ENCODE peak calls at places on chromosomes 11 and 22, in ten cellular contexts. One of them, this sample, is unnamed.

GRCh38 chr11:82981852-82982251 is 80.3 kb downstream of the DDIAS start:
- DNase-seq in body of pancreas: no peak
- DNase-seq in keratinocyte: no peak
- DNase-seq in cardiac fibroblast: no peak
- DNase-seq in PC-3: no peak
- DNase-seq in esophagus muscularis mucosa: no peak
- DNase-seq in WTC11: no peak
- DNase-seq in upper lobe of right lung: no peak
- DNase-seq in neural crest cell: no peak
- DNase-seq in coronary artery: no peak
- DNase-seq in this sample: no peak

GRCh38 chr22:32628626-32629587 is 154.3 kb downstream of the FBXO7 start:
- DNase-seq in coronary artery: no peak
- DNase-seq in esophagus muscularis mucosa: no peak
- DNase-seq in cardiac fibroblast: peak
- DNase-seq in keratinocyte: no peak
- DNase-seq in WTC11: no peak
- DNase-seq in neural crest cell: no peak
- DNase-seq in upper lobe of right lung: no peak
- DNase-seq in PC-3: no peak
- DNase-seq in body of pancreas: no peak
- DNase-seq in this sample: peak

GRCh38 chr22:26656896-26657851 is at the start of gene MIAT:
- DNase-seq in PC-3: no peak
- DNase-seq in esophagus muscularis mucosa: no peak
- DNase-seq in cardiac fibroblast: no peak
- DNase-seq in WTC11: peak
- DNase-seq in neural crest cell: peak
- DNase-seq in coronary artery: no peak
- DNase-seq in keratinocyte: no peak
- DNase-seq in upper lobe of right lung: peak
- DNase-seq in body of pancreas: no peak
- DNase-seq in this sample: no peak

GRCh38 chr11:72710278-72710677 is 36.1 kb upstream of the PDE2A start:
- DNase-seq in body of pancreas: no peak
- DNase-seq in esophagus muscularis mucosa: no peak
- DNase-seq in WTC11: no peak
- DNase-seq in neural crest cell: no peak
- DNase-seq in keratinocyte: no peak
- DNase-seq in cardiac fibroblast: no peak
- DNase-seq in upper lobe of right lung: no peak
- DNase-seq in coronary artery: no peak
- DNase-seq in PC-3: no peak
- DNase-seq in this sample: no peak

GRCh38 chr22:46361861-46362220 is 26.3 kb downstream of the TRMU start:
- DNase-seq in cardiac fibroblast: no peak
- DNase-seq in coronary artery: no peak
- DNase-seq in PC-3: no peak
- DNase-seq in esophagus muscularis mucosa: no peak
- DNase-seq in upper lobe of right lung: no peak
- DNase-seq in body of pancreas: no peak
- DNase-seq in WTC11: no peak
- DNase-seq in keratinocyte: no peak
- DNase-seq in neural crest cell: no peak
- DNase-seq in this sample: no peak

GRCh38 chr22:22195265-22196017 is 49.1 kb upstream of the VPREB1 start:
- DNase-seq in cardiac fibroblast: peak
- DNase-seq in WTC11: peak
- DNase-seq in neural crest cell: peak
- DNase-seq in esophagus muscularis mucosa: peak
- DNase-seq in coronary artery: no peak
- DNase-seq in keratinocyte: peak
- DNase-seq in body of pancreas: peak
- DNase-seq in PC-3: peak
- DNase-seq in upper lobe of right lung: peak
- DNase-seq in this sample: peak

GRCh38 chr22:18156878-18157713 is 7.1 kb downstream of the USP18 start:
- DNase-seq in body of pancreas: peak
- DNase-seq in coronary artery: peak
- DNase-seq in WTC11: peak
- DNase-seq in keratinocyte: peak
- DNase-seq in neural crest cell: peak
- DNase-seq in cardiac fibroblast: peak
- DNase-seq in PC-3: peak
- DNase-seq in upper lobe of right lung: peak
- DNase-seq in esophagus muscularis mucosa: no peak
- DNase-seq in this sample: peak

GRCh38 chr11:128810784-128811514 is 56.1 kb downstream of the KCNJ1 start:
- DNase-seq in WTC11: no peak
- DNase-seq in coronary artery: no peak
- DNase-seq in keratinocyte: no peak
- DNase-seq in esophagus muscularis mucosa: no peak
- DNase-seq in body of pancreas: no peak
- DNase-seq in cardiac fibroblast: no peak
- DNase-seq in upper lobe of right lung: no peak
- DNase-seq in PC-3: no peak
- DNase-seq in neural crest cell: no peak
- DNase-seq in this sample: no peak

GRCh38 chr11:125514336-125515101 is 18.5 kb upstream of the FEZ1 start:
- DNase-seq in coronary artery: no peak
- DNase-seq in cardiac fibroblast: peak
- DNase-seq in body of pancreas: no peak
- DNase-seq in neural crest cell: no peak
- DNase-seq in esophagus muscularis mucosa: no peak
- DNase-seq in PC-3: peak
- DNase-seq in keratinocyte: peak
- DNase-seq in upper lobe of right lung: no peak
- DNase-seq in WTC11: no peak
- DNase-seq in this sample: peak

GRCh38 chr11:581752-582151 is 5.5 kb downstream of the PHRF1 start:
- DNase-seq in neural crest cell: no peak
- DNase-seq in WTC11: no peak
- DNase-seq in keratinocyte: no peak
- DNase-seq in upper lobe of right lung: no peak
- DNase-seq in esophagus muscularis mucosa: no peak
- DNase-seq in PC-3: no peak
- DNase-seq in coronary artery: no peak
- DNase-seq in body of pancreas: no peak
- DNase-seq in cardiac fibroblast: no peak
- DNase-seq in this sample: no peak
- TF ChIP-seq CTCF in neural crest cell: no peak
- TF ChIP-seq CTCF in WTC11: no peak
- TF ChIP-seq CTCF in keratinocyte: no peak
- TF ChIP-seq CTCF in upper lobe of right lung: no peak
- TF ChIP-seq CTCF in esophagus muscularis mucosa: no peak
- TF ChIP-seq CTCF in PC-3: no peak
- TF ChIP-seq CTCF in coronary artery: no peak
- TF ChIP-seq CTCF in body of pancreas: no peak
- TF ChIP-seq CTCF in cardiac fibroblast: no peak
- TF ChIP-seq CTCF in this sample: no peak

DNA sequence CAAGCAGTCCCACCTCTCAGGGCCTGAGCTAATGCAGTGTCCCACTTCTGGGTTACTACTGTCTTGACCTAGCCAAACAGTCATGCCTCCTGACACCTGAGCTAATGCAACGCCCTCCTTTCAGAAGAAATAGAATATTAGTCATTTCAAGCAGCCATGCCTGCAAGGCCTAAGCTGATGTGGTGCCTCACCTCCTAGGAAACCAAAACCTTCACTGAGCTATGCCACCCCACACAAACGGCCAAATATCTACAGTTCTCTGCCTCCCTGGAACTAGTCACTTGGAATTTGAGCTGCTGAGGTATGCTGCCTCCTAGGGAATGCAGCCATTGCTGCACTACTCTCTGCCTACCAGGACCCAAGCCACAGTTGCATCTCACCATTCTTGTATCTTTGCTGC is 8.3 kb upstream of the MS4A6E start:
- DNase-seq in WTC11: no peak
- DNase-seq in body of pancreas: no peak
- DNase-seq in PC-3: no peak
- DNase-seq in keratinocyte: no peak
- DNase-seq in esophagus muscularis mucosa: no peak
- DNase-seq in coronary artery: no peak
- DNase-seq in neural crest cell: no peak
- DNase-seq in upper lobe of right lung: no peak
- DNase-seq in cardiac fibroblast: no peak
- DNase-seq in this sample: no peak
- TF ChIP-seq CTCF in WTC11: no peak
- TF ChIP-seq CTCF in body of pancreas: no peak
- TF ChIP-seq CTCF in PC-3: no peak
- TF ChIP-seq CTCF in keratinocyte: no peak
- TF ChIP-seq CTCF in esophagus muscularis mucosa: no peak
- TF ChIP-seq CTCF in coronary artery: no peak
- TF ChIP-seq CTCF in neural crest cell: no peak
- TF ChIP-seq CTCF in upper lobe of right lung: no peak
- TF ChIP-seq CTCF in cardiac fibroblast: no peak
- TF ChIP-seq CTCF in this sample: no peak

GRCh38 chr22:38124236-38124974 is 13.9 kb upstream of the BAIAP2L2 start:
- DNase-seq in keratinocyte: peak
- DNase-seq in WTC11: no peak
- DNase-seq in esophagus muscularis mucosa: no peak
- DNase-seq in neural crest cell: no peak
- DNase-seq in body of pancreas: no peak
- DNase-seq in coronary artery: no peak
- DNase-seq in upper lobe of right lung: no peak
- DNase-seq in PC-3: no peak
- DNase-seq in cardiac fibroblast: no peak
- DNase-seq in this sample: no peak
- TF ChIP-seq CTCF in keratinocyte: no peak
- TF ChIP-seq CTCF in WTC11: no peak
- TF ChIP-seq CTCF in esophagus muscularis mucosa: no peak
- TF ChIP-seq CTCF in neural crest cell: no peak
- TF ChIP-seq CTCF in body of pancreas: no peak
- TF ChIP-seq CTCF in coronary artery: no peak
- TF ChIP-seq CTCF in upper lobe of right lung: no peak
- TF ChIP-seq CTCF in PC-3: no peak
- TF ChIP-seq CTCF in cardiac fibroblast: no peak
- TF ChIP-seq CTCF in this sample: no peak

GRCh38 chr22:37951305-37951704 is 2.1 kb downstream of the C22orf23 start:
- DNase-seq in upper lobe of right lung: no peak
- DNase-seq in keratinocyte: no peak
- DNase-seq in esophagus muscularis mucosa: no peak
- DNase-seq in WTC11: peak
- DNase-seq in cardiac fibroblast: no peak
- DNase-seq in neural crest cell: no peak
- DNase-seq in PC-3: no peak
- DNase-seq in body of pancreas: no peak
- DNase-seq in coronary artery: no peak
- DNase-seq in this sample: peak
- TF ChIP-seq CTCF in upper lobe of right lung: no peak
- TF ChIP-seq CTCF in keratinocyte: no peak
- TF ChIP-seq CTCF in esophagus muscularis mucosa: no peak
- TF ChIP-seq CTCF in WTC11: no peak
- TF ChIP-seq CTCF in cardiac fibroblast: no peak
- TF ChIP-seq CTCF in neural crest cell: no peak
- TF ChIP-seq CTCF in PC-3: no peak
- TF ChIP-seq CTCF in body of pancreas: no peak
- TF ChIP-seq CTCF in coronary artery: no peak
- TF ChIP-seq CTCF in this sample: no peak

GRCh38 chr11:2176389-2176900 is 4.8 kb upstream of the TH start:
- DNase-seq in PC-3: no peak
- DNase-seq in upper lobe of right lung: no peak
- DNase-seq in coronary artery: no peak
- DNase-seq in keratinocyte: no peak
- DNase-seq in WTC11: no peak
- DNase-seq in body of pancreas: no peak
- DNase-seq in esophagus muscularis mucosa: no peak
- DNase-seq in neural crest cell: no peak
- DNase-seq in cardiac fibroblast: no peak
- DNase-seq in this sample: no peak
- TF ChIP-seq CTCF in PC-3: no peak
- TF ChIP-seq CTCF in upper lobe of right lung: no peak
- TF ChIP-seq CTCF in coronary artery: no peak
- TF ChIP-seq CTCF in keratinocyte: no peak
- TF ChIP-seq CTCF in WTC11: no peak
- TF ChIP-seq CTCF in body of pancreas: no peak
- TF ChIP-seq CTCF in esophagus muscularis mucosa: no peak
- TF ChIP-seq CTCF in neural crest cell: no peak
- TF ChIP-seq CTCF in cardiac fibroblast: no peak
- TF ChIP-seq CTCF in this sample: no peak

DNA sequence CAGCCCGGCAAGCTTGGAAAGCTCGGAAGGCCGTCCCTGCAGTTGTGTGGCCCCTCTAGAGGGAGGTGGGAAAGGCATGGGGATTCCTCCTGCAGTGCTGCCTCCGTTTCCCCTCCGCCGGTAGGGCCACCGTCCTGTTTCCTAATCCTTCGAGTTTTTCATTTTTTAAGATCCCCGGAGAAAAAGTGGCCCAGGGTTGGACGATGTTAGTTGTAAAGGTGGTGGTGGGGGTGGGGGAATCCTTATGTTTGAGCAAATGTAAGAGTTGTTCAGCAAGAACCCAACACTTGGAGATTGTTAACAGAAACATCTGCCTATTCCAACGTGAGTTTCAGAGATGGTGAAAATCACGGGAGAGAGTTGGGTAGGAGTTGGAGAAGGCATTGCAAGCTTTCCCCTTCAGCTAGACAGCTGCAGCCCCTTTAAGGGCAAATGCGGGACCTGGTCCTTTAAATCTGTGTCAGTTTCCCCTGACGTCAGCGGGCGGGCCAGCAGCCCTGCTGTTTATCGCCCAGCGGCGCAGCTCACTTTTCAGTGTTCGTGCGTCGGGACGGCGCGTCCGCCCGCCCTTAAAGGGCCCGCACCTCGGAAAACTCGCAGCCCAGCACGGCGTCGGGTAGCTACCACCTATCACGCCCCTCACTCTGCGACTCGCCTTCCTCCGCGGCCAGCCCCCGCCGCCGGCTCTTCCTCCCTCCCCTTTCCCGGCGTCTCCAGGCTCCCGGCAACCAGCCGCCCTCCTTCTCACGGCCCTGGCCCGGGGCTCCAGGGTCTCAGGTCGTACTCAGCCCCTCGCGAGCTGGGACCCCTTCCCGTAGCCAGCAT is at the start of gene SIDT2:
- DNase-seq in keratinocyte: peak
- DNase-seq in upper lobe of right lung: peak
- DNase-seq in coronary artery: peak
- DNase-seq in WTC11: peak
- DNase-seq in body of pancreas: peak
- DNase-seq in cardiac fibroblast: peak
- DNase-seq in neural crest cell: peak
- DNase-seq in PC-3: peak
- DNase-seq in esophagus muscularis mucosa: peak
- DNase-seq in this sample: peak
- TF ChIP-seq CTCF in keratinocyte: no peak
- TF ChIP-seq CTCF in upper lobe of right lung: no peak
- TF ChIP-seq CTCF in coronary artery: no peak
- TF ChIP-seq CTCF in WTC11: no peak
- TF ChIP-seq CTCF in body of pancreas: no peak
- TF ChIP-seq CTCF in cardiac fibroblast: no peak
- TF ChIP-seq CTCF in neural crest cell: no peak
- TF ChIP-seq CTCF in PC-3: no peak
- TF ChIP-seq CTCF in esophagus muscularis mucosa: no peak
- TF ChIP-seq CTCF in this sample: no peak

This sample was measured in fibroblast of mammary gland.